ENCODE peak calls at places on chromosomes 3 and 15, in nine cellular contexts. One of them, this sample, is unnamed. For H3K9me3 and H3K4me1, the result is how much of the 10 kb centered on the place peaks cover.

GRCh38 chr3:9778102-9778501 is 8.4 kb upstream of the CAMK1 start:
- DNase-seq in A549: no peak
- DNase-seq in spleen: peak
- DNase-seq in adrenal gland: no peak
- DNase-seq in IMR-90: peak
- DNase-seq in breast epithelium: no peak
- DNase-seq in esophagus squamous epithelium: no peak
- DNase-seq in left lung: no peak
- DNase-seq in BE2C: no peak
- DNase-seq in this sample: no peak

GRCh38 chr3:59386165-59386564 is 336.3 kb upstream of the CFAP20DC start:
- DNase-seq in A549: no peak
- DNase-seq in spleen: no peak
- DNase-seq in adrenal gland: no peak
- DNase-seq in IMR-90: no peak
- DNase-seq in breast epithelium: no peak
- DNase-seq in esophagus squamous epithelium: no peak
- DNase-seq in left lung: no peak
- DNase-seq in BE2C: no peak
- DNase-seq in this sample: no peak

GRCh38 chr3:182180646-182181385 is 469.1 kb downstream of the SOX2 start:
- DNase-seq in A549: no peak
- DNase-seq in spleen: no peak
- DNase-seq in adrenal gland: no peak
- DNase-seq in IMR-90: no peak
- DNase-seq in breast epithelium: no peak
- DNase-seq in esophagus squamous epithelium: no peak
- DNase-seq in left lung: no peak
- DNase-seq in BE2C: no peak
- DNase-seq in this sample: no peak

GRCh38 chr3:162776137-162776536 is 1279.5 kb downstream of the OTOL1 start:
- DNase-seq in A549: no peak
- DNase-seq in spleen: no peak
- DNase-seq in adrenal gland: no peak
- DNase-seq in IMR-90: no peak
- DNase-seq in breast epithelium: no peak
- DNase-seq in esophagus squamous epithelium: no peak
- DNase-seq in left lung: no peak
- DNase-seq in BE2C: no peak
- DNase-seq in this sample: no peak

GRCh38 chr15:99115300-99116215 is 10.7 kb downstream of the SYNM start:
- DNase-seq in A549: no peak
- DNase-seq in spleen: no peak
- DNase-seq in adrenal gland: no peak
- DNase-seq in IMR-90: no peak
- DNase-seq in breast epithelium: no peak
- DNase-seq in esophagus squamous epithelium: no peak
- DNase-seq in left lung: no peak
- DNase-seq in BE2C: no peak
- DNase-seq in this sample: no peak

GRCh38 chr3:122151480-122151879 is 32.0 kb upstream of the CASR start:
- DNase-seq in A549: no peak
- DNase-seq in spleen: no peak
- DNase-seq in adrenal gland: no peak
- DNase-seq in IMR-90: peak
- DNase-seq in breast epithelium: no peak
- DNase-seq in esophagus squamous epithelium: no peak
- DNase-seq in left lung: no peak
- DNase-seq in BE2C: no peak
- DNase-seq in this sample: no peak

GRCh38 chr3:186514296-186515002 is 29.7 kb downstream of the CRYGS start:
- DNase-seq in A549: peak
- DNase-seq in spleen: no peak
- DNase-seq in adrenal gland: no peak
- DNase-seq in IMR-90: no peak
- DNase-seq in breast epithelium: no peak
- DNase-seq in esophagus squamous epithelium: no peak
- DNase-seq in left lung: no peak
- DNase-seq in BE2C: no peak
- DNase-seq in this sample: no peak

GRCh38 chr3:149020839-149021252 is 29.5 kb downstream of the GYG1 start:
- DNase-seq in A549: no peak
- DNase-seq in spleen: no peak
- DNase-seq in adrenal gland: no peak
- DNase-seq in IMR-90: peak
- DNase-seq in breast epithelium: no peak
- DNase-seq in esophagus squamous epithelium: no peak
- DNase-seq in left lung: no peak
- DNase-seq in BE2C: no peak
- DNase-seq in this sample: no peak

GRCh38 chr3:8561365-8561764 is 59.7 kb downstream of the LMCD1 start:
- DNase-seq in A549: no peak
- DNase-seq in spleen: no peak
- DNase-seq in adrenal gland: peak
- DNase-seq in IMR-90: no peak
- DNase-seq in breast epithelium: no peak
- DNase-seq in esophagus squamous epithelium: no peak
- DNase-seq in left lung: no peak
- DNase-seq in BE2C: no peak
- DNase-seq in this sample: peak

GRCh38 chr3:117600666-117601065 is 891.1 kb downstream of the TUSC7 start:
- DNase-seq in A549: no peak
- DNase-seq in spleen: no peak
- DNase-seq in adrenal gland: no peak
- DNase-seq in IMR-90: peak
- DNase-seq in breast epithelium: no peak
- DNase-seq in esophagus squamous epithelium: no peak
- DNase-seq in left lung: no peak
- DNase-seq in BE2C: no peak
- DNase-seq in this sample: no peak

GRCh38 chr3:174784206-174784934 is 74.8 kb upstream of the NAALADL2 start:
- DNase-seq in A549: no peak
- DNase-seq in spleen: no peak
- DNase-seq in adrenal gland: no peak
- DNase-seq in IMR-90: peak
- DNase-seq in breast epithelium: no peak
- DNase-seq in esophagus squamous epithelium: no peak
- DNase-seq in left lung: no peak
- DNase-seq in BE2C: no peak
- DNase-seq in this sample: no peak

GRCh38 chr3:179037361-179037760 is 34.2 kb downstream of the ZMAT3 start:
- DNase-seq in A549: no peak
- DNase-seq in spleen: peak
- DNase-seq in adrenal gland: no peak
- DNase-seq in IMR-90: peak
- DNase-seq in breast epithelium: peak
- DNase-seq in esophagus squamous epithelium: no peak
- DNase-seq in left lung: no peak
- DNase-seq in BE2C: no peak
- DNase-seq in this sample: peak

GRCh38 chr3:74348421-74348820 is 266.0 kb downstream of the CNTN3 start:
- DNase-seq in A549: no peak
- DNase-seq in spleen: no peak
- DNase-seq in adrenal gland: no peak
- DNase-seq in IMR-90: no peak
- DNase-seq in breast epithelium: no peak
- DNase-seq in esophagus squamous epithelium: no peak
- DNase-seq in left lung: no peak
- DNase-seq in BE2C: no peak
- DNase-seq in this sample: no peak

GRCh38 chr15:57555270-57555669 is 36.4 kb upstream of the MYZAP start:
- DNase-seq in A549: no peak
- DNase-seq in spleen: no peak
- DNase-seq in adrenal gland: no peak
- DNase-seq in IMR-90: peak
- DNase-seq in breast epithelium: no peak
- DNase-seq in esophagus squamous epithelium: no peak
- DNase-seq in left lung: no peak
- DNase-seq in BE2C: no peak
- DNase-seq in this sample: no peak

GRCh38 chr3:35659808-35660207 is 20.5 kb downstream of the ARPP21 start:
- DNase-seq in A549: no peak
- DNase-seq in spleen: no peak
- DNase-seq in adrenal gland: no peak
- DNase-seq in IMR-90: no peak
- DNase-seq in breast epithelium: no peak
- DNase-seq in esophagus squamous epithelium: no peak
- DNase-seq in left lung: no peak
- DNase-seq in BE2C: no peak
- DNase-seq in this sample: no peak
- TF ChIP-seq CTCF in A549: peak
- TF ChIP-seq CTCF in spleen: no peak
- TF ChIP-seq CTCF in adrenal gland: no peak
- TF ChIP-seq CTCF in IMR-90: no peak
- TF ChIP-seq CTCF in breast epithelium: no peak
- TF ChIP-seq CTCF in esophagus squamous epithelium: peak
- TF ChIP-seq CTCF in left lung: no peak
- TF ChIP-seq CTCF in BE2C: peak
- TF ChIP-seq CTCF in this sample: no peak

DNA sequence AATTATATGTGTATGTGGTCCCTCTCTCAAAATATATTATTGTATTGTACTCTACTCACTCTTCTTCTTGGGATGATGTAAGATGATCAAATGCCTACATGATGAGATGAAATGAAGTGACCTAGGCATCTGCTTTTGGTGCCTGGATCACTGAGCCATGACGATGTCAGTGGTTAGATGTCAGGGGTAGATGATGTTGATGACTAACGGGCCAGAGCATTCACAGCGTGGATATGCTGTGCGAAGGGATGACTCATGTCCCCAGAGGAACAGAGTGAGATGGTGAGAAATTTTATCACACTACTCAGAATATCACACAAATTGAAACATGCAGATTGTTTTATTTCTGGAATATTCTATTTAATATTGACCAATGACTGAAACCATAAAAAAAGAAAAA is 233.9 kb upstream of the CADM2 start:
- DNase-seq in A549: peak
- DNase-seq in spleen: peak
- DNase-seq in adrenal gland: no peak
- DNase-seq in IMR-90: no peak
- DNase-seq in breast epithelium: no peak
- DNase-seq in esophagus squamous epithelium: no peak
- DNase-seq in left lung: no peak
- DNase-seq in BE2C: peak
- DNase-seq in this sample: no peak
- H3K9me3 ChIP-seq in A549: under half
- H3K9me3 ChIP-seq in spleen: under half
- H3K9me3 ChIP-seq in adrenal gland: under half
- H3K9me3 ChIP-seq in IMR-90: under half
- H3K9me3 ChIP-seq in breast epithelium: under half
- H3K9me3 ChIP-seq in esophagus squamous epithelium: under half
- H3K9me3 ChIP-seq in left lung: under half
- H3K9me3 ChIP-seq in BE2C: under half
- H3K9me3 ChIP-seq in this sample: under half

GRCh38 chr15:65368300-65368617 is 9.5 kb downstream of the IGDCC3 start:
- DNase-seq in A549: no peak
- DNase-seq in spleen: peak
- DNase-seq in adrenal gland: no peak
- DNase-seq in IMR-90: no peak
- DNase-seq in breast epithelium: no peak
- DNase-seq in esophagus squamous epithelium: no peak
- DNase-seq in left lung: no peak
- DNase-seq in BE2C: peak
- DNase-seq in this sample: no peak
- H3K4me1 ChIP-seq in A549: under half
- H3K4me1 ChIP-seq in spleen: under half
- H3K4me1 ChIP-seq in adrenal gland: under half
- H3K4me1 ChIP-seq in IMR-90: under half
- H3K4me1 ChIP-seq in breast epithelium: under half
- H3K4me1 ChIP-seq in esophagus squamous epithelium: under half
- H3K4me1 ChIP-seq in left lung: under half
- H3K4me1 ChIP-seq in BE2C: under half
- H3K4me1 ChIP-seq in this sample: under half

GRCh38 chr15:60903221-60903620 is 325.9 kb downstream of the RORA start:
- DNase-seq in A549: no peak
- DNase-seq in spleen: no peak
- DNase-seq in adrenal gland: no peak
- DNase-seq in IMR-90: no peak
- DNase-seq in breast epithelium: no peak
- DNase-seq in esophagus squamous epithelium: no peak
- DNase-seq in left lung: no peak
- DNase-seq in BE2C: no peak
- DNase-seq in this sample: no peak

GRCh38 chr15:60906275-60906674 is 322.8 kb downstream of the RORA start:
- DNase-seq in A549: no peak
- DNase-seq in spleen: no peak
- DNase-seq in adrenal gland: no peak
- DNase-seq in IMR-90: no peak
- DNase-seq in breast epithelium: no peak
- DNase-seq in esophagus squamous epithelium: no peak
- DNase-seq in left lung: no peak
- DNase-seq in BE2C: no peak
- DNase-seq in this sample: no peak

GRCh38 chr15:60908888-60909287 is 320.2 kb downstream of the RORA start:
- DNase-seq in A549: no peak
- DNase-seq in spleen: no peak
- DNase-seq in adrenal gland: no peak
- DNase-seq in IMR-90: no peak
- DNase-seq in breast epithelium: no peak
- DNase-seq in esophagus squamous epithelium: no peak
- DNase-seq in left lung: no peak
- DNase-seq in BE2C: no peak
- DNase-seq in this sample: no peak

GRCh38 chr15:60907233-60907947 is 321.7 kb downstream of the RORA start:
- DNase-seq in A549: no peak
- DNase-seq in spleen: no peak
- DNase-seq in adrenal gland: peak
- DNase-seq in IMR-90: no peak
- DNase-seq in breast epithelium: no peak
- DNase-seq in esophagus squamous epithelium: no peak
- DNase-seq in left lung: no peak
- DNase-seq in BE2C: no peak
- DNase-seq in this sample: no peak

DNA sequence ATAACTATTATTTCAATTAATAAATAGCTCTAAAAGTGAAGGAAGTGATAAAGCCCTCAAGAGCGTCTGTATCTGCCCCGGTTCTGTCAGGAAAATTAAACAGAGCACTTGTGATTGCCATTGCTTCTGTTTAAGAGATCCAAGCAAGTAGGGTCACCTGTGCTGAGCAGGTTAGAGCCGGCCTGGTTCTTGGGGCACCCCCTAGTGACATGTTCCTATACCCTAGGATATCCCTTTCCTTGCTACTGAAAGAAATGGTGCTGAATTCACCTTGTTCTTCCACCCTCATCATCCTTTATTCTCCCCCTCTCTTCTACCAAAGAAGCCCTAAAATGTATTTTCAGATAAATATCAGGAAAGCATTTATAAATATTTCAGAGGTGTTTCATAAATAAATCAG is 323.5 kb downstream of the RORA start:
- DNase-seq in A549: no peak
- DNase-seq in spleen: no peak
- DNase-seq in adrenal gland: no peak
- DNase-seq in IMR-90: no peak
- DNase-seq in breast epithelium: no peak
- DNase-seq in esophagus squamous epithelium: no peak
- DNase-seq in left lung: no peak
- DNase-seq in BE2C: no peak
- DNase-seq in this sample: no peak
- TF ChIP-seq CTCF in A549: no peak
- TF ChIP-seq CTCF in spleen: no peak
- TF ChIP-seq CTCF in adrenal gland: peak
- TF ChIP-seq CTCF in IMR-90: no peak
- TF ChIP-seq CTCF in breast epithelium: no peak
- TF ChIP-seq CTCF in esophagus squamous epithelium: peak
- TF ChIP-seq CTCF in left lung: no peak
- TF ChIP-seq CTCF in BE2C: peak
- TF ChIP-seq CTCF in this sample: no peak